ENCODE peak calls at places on chromosomes 12 and 14, in four cellular contexts. O, G, N and M are unnamed samples.

GRCh38 chr14:55927059-55927458 is 191.2 kb upstream of the PELI2 start:
- DNase-seq in O (no peak), G (no peak), N (no peak), M (no peak)

GRCh38 chr12:78887008-78887407 is 22.4 kb downstream of the SYT1 start:
- DNase-seq in O (no peak), G (no peak), N (peak), M (peak)

GRCh38 chr12:88015825-88016224 is 13.4 kb downstream of the C12orf50 start:
- DNase-seq in O (no peak), G (no peak), N (no peak), M (no peak)

GRCh38 chr12:97313471-97314190 is 149.0 kb upstream of the RMST start:
- DNase-seq in O (no peak), G (no peak), N (no peak), M (no peak)

GRCh38 chr14:98855926-98856325 is 416.1 kb downstream of the BCL11B start:
- DNase-seq in O (no peak), G (no peak), N (no peak), M (no peak)

GRCh38 chr12:122135437-122136031 is 38.5 kb downstream of the IL31 start:
- DNase-seq in O (no peak), G (no peak), N (no peak), M (no peak)

GRCh38 chr12:116060765-116061164 is 216.7 kb downstream of the MED13L start:
- DNase-seq in O (no peak), G (no peak), N (no peak), M (no peak)

GRCh38 chr12:10554228-10554970 is 48.7 kb downstream of the EIF2S3B start:
- DNase-seq in O (peak), G (no peak), N (no peak), M (no peak)

GRCh38 chr12:11765817-11766794 is 116.6 kb downstream of the ETV6 start:
- DNase-seq in O (no peak), G (no peak), N (peak), M (peak)

GRCh38 chr12:2845280-2845679 is 10.4 kb upstream of the NRIP2 start:
- DNase-seq in O (no peak), G (no peak), N (peak), M (no peak)

GRCh38 chr12:121239704-121240420 is 29.9 kb downstream of the P2RX4 start:
- DNase-seq in O (no peak), G (no peak), N (no peak), M (no peak)

GRCh38 chr12:7142057-7142644 is 12.0 kb downstream of the CLSTN3 start:
- DNase-seq in O (no peak), G (no peak), N (peak), M (no peak)

GRCh38 chr12:124745891-124746570 is 117.6 kb downstream of the SCARB1 start:
- DNase-seq in O (no peak), G (peak), N (peak), M (peak)

GRCh38 chr14:72609205-72609916 is 284.5 kb downstream of the DPF3 start:
- DNase-seq in O (no peak), G (peak), N (no peak), M (no peak)